ENCODE peak calls at places on chromosomes 3 and 15, in eight cellular contexts. K, L, A, N, E, M, T and O are unnamed samples.

GRCh38 chr3:141203866-141204265 is 27.8 kb upstream of the PXYLP1 start:
- DNase-seq in K (no peak), L (no peak), A (no peak), N (no peak), E (no peak), M (no peak), T (no peak), O (no peak)

GRCh38 chr15:62639432-62639831 is 403.1 kb upstream of the TPM1 start:
- DNase-seq in K (no peak), L (no peak), A (no peak), N (no peak), E (no peak), M (peak; percentile 52), T (no peak), O (no peak)

GRCh38 chr3:108489776-108490175 is 20.6 kb downstream of the MYH15 start:
- DNase-seq in K (peak; percentile 54), L (peak; percentile 34), A (peak; percentile 47), N (no peak), E (no peak), M (peak; percentile 75), T (peak; percentile 68), O (no peak)

GRCh38 chr3:196872316-196872715 is 4.6 kb downstream of the SENP5 start:
- DNase-seq in K (peak; percentile 20), L (no peak), A (no peak), N (no peak), E (no peak), M (no peak), T (no peak), O (no peak)

GRCh38 chr15:69341356-69341755 is 42.6 kb downstream of the PAQR5 start:
- DNase-seq in K (peak; percentile 5), L (peak; percentile 70), A (no peak), N (no peak), E (no peak), M (no peak), T (peak; percentile 69), O (no peak)

GRCh38 chr3:28940530-28940929 is 340.3 kb upstream of the RBMS3 start:
- DNase-seq in K (peak; percentile 87), L (peak; percentile 76), A (no peak), N (no peak), E (no peak), M (peak; percentile 59), T (peak; percentile 67), O (no peak)

GRCh38 chr3:188683032-188683491 is 488.7 kb upstream of the TPRG1 start:
- DNase-seq in K (peak; percentile 99), L (peak; percentile 43), A (no peak), N (no peak), E (no peak), M (peak; percentile 48), T (peak; percentile 91), O (peak; percentile 36)

GRCh38 chr3:125478321-125478720 is 41.7 kb downstream of the SNX4 start:
- DNase-seq in K (peak; percentile 55), L (no peak), A (no peak), N (no peak), E (no peak), M (no peak), T (peak; percentile 27), O (no peak)

GRCh38 chr15:22974745-22975144 is 5.4 kb downstream of the CYFIP1 start:
- DNase-seq in K (no peak), L (no peak), A (no peak), N (no peak), E (no peak), M (peak; percentile 84), T (no peak), O (no peak)

GRCh38 chr3:174253221-174253620 is 605.9 kb upstream of the NAALADL2 start:
- DNase-seq in K (no peak), L (no peak), A (no peak), N (peak; percentile 65), E (no peak), M (peak; percentile 15), T (no peak), O (no peak)

GRCh38 chr15:40098489-40099261 is 10.0 kb downstream of the BMF start:
- DNase-seq in K (peak; percentile 94), L (peak; percentile 61), A (no peak), N (no peak), E (peak; percentile 52), M (peak; percentile 92), T (peak; percentile 93), O (peak; percentile 64)

GRCh38 chr3:158696618-158697017 is 24.2 kb upstream of the LXN start:
- DNase-seq in K (peak; percentile 24), L (no peak), A (no peak), N (no peak), E (no peak), M (no peak), T (peak; percentile 49), O (no peak)

GRCh38 chr3:178320481-178321352 is 215.5 kb upstream of the KCNMB2 start:
- DNase-seq in K (peak; percentile 77), L (peak; percentile 45), A (peak; percentile 39), N (no peak), E (peak; percentile 73), M (peak; percentile 20), T (no peak), O (peak; percentile 62)

GRCh38 chr3:127542441-127542952 is 48.0 kb downstream of the TPRA1 start:
- DNase-seq in K (no peak), L (no peak), A (no peak), N (no peak), E (no peak), M (no peak), T (no peak), O (no peak)